ENCODE peak calls at places on chromosomes 2 and 18, in four cellular contexts. One of them, this sample, is unnamed.

GRCh38 chr2:191226196-191226595 is 19.0 kb upstream of the MYO1B start:
- DNase-seq in GM12878: no peak
- DNase-seq in WTC11: no peak
- DNase-seq in K562: no peak
- DNase-seq in this sample: no peak

GRCh38 chr2:176056411-176056810 is 27.4 kb downstream of the EVX2 start:
- DNase-seq in GM12878: no peak
- DNase-seq in WTC11: no peak
- DNase-seq in K562: no peak
- DNase-seq in this sample: no peak

GRCh38 chr18:23504720-23505119 is 1.4 kb downstream of the RMC1 start:
- DNase-seq in WTC11: no peak
- DNase-seq in K562: no peak
- DNase-seq in GM12878: peak; percentile 66
- DNase-seq in this sample: no peak

GRCh38 chr2:159907914-159908313 is 109.9 kb upstream of the CD302 start:
- DNase-seq in GM12878: no peak
- DNase-seq in K562: no peak
- DNase-seq in WTC11: no peak
- DNase-seq in this sample: no peak

GRCh38 chr2:36695746-36696415 is 626 bp upstream of the VIT start:
- DNase-seq in K562: no peak
- DNase-seq in WTC11: no peak
- DNase-seq in GM12878: no peak
- DNase-seq in this sample: no peak

GRCh38 chr2:200199576-200200263 is 106.8 kb upstream of the SPATS2L start:
- DNase-seq in K562: peak; percentile 6
- DNase-seq in WTC11: peak; percentile 54
- DNase-seq in GM12878: no peak
- DNase-seq in this sample: no peak

GRCh38 chr2:46331099-46331766 is 34.0 kb downstream of the EPAS1 start:
- DNase-seq in WTC11: no peak
- DNase-seq in GM12878: no peak
- DNase-seq in K562: no peak
- DNase-seq in this sample: no peak

GRCh38 chr2:48483916-48484315 is 46.0 kb upstream of the STON1 start:
- DNase-seq in WTC11: no peak
- DNase-seq in GM12878: no peak
- DNase-seq in K562: no peak
- DNase-seq in this sample: no peak

GRCh38 chr18:12703714-12704113 is 872 bp downstream of the PSMG2 start:
- DNase-seq in K562: peak; percentile 34
- DNase-seq in GM12878: no peak
- DNase-seq in WTC11: no peak
- DNase-seq in this sample: no peak

GRCh38 chr2:30332791-30333453 is 101.6 kb downstream of the LBH start:
- DNase-seq in WTC11: no peak
- DNase-seq in GM12878: no peak
- DNase-seq in K562: no peak
- DNase-seq in this sample: no peak

GRCh38 chr2:189698020-189698887 is 23.8 kb downstream of the ANKAR start:
- DNase-seq in GM12878: no peak
- DNase-seq in K562: peak; percentile 50
- DNase-seq in WTC11: peak; percentile 40
- DNase-seq in this sample: peak; percentile 67

GRCh38 chr18:48222118-48222517 is 187.1 kb downstream of the ZBTB7C start:
- DNase-seq in WTC11: no peak
- DNase-seq in GM12878: peak; percentile 2
- DNase-seq in K562: peak; percentile 9
- DNase-seq in this sample: peak; percentile 10

GRCh38 chr18:55064760-55065159 is 105.5 kb upstream of the CCDC68 start:
- DNase-seq in K562: no peak
- DNase-seq in WTC11: no peak
- DNase-seq in GM12878: peak; percentile 35
- DNase-seq in this sample: no peak

GRCh38 chr2:84847326-84848050 is 33.4 kb downstream of the TRABD2A start:
- DNase-seq in WTC11: no peak
- DNase-seq in K562: no peak
- DNase-seq in GM12878: no peak
- DNase-seq in this sample: no peak

GRCh38 chr2:191459158-191459557 is 214.0 kb downstream of the MYO1B start:
- DNase-seq in GM12878: no peak
- DNase-seq in K562: no peak
- DNase-seq in WTC11: no peak
- DNase-seq in this sample: no peak

GRCh38 chr2:191618789-191619185 is 59.1 kb upstream of the NABP1 start:
- DNase-seq in WTC11: no peak
- DNase-seq in GM12878: no peak
- DNase-seq in K562: no peak
- DNase-seq in this sample: no peak

GRCh38 chr2:37555457-37555856 is 116.0 kb downstream of the CDC42EP3 start:
- DNase-seq in K562: no peak
- DNase-seq in WTC11: no peak
- DNase-seq in GM12878: no peak
- DNase-seq in this sample: no peak

GRCh38 chr2:105926960-105927678 is 182.4 kb downstream of the NCK2 start:
- DNase-seq in WTC11: no peak
- DNase-seq in K562: no peak
- DNase-seq in GM12878: no peak
- DNase-seq in this sample: peak; percentile 21

GRCh38 chr2:59888015-59888414 is 665.4 kb downstream of the BCL11A start:
- DNase-seq in WTC11: peak; percentile 29
- DNase-seq in GM12878: peak; percentile 15
- DNase-seq in K562: no peak
- DNase-seq in this sample: no peak

GRCh38 chr18:46335551-46336059 is 231.4 kb downstream of the HAUS1 start:
- DNase-seq in GM12878: no peak
- DNase-seq in K562: no peak
- DNase-seq in WTC11: peak; percentile 61
- DNase-seq in this sample: no peak

GRCh38 chr2:39620067-39620466 is 45.6 kb upstream of the TMEM178A start:
- DNase-seq in WTC11: no peak
- DNase-seq in GM12878: no peak
- DNase-seq in K562: peak; percentile 86
- DNase-seq in this sample: peak; percentile 17

GRCh38 chr2:1881502-1881901 is 137.2 kb upstream of the PXDN start:
- DNase-seq in WTC11: no peak
- DNase-seq in K562: no peak
- DNase-seq in GM12878: no peak
- DNase-seq in this sample: no peak

GRCh38 chr2:55093381-55093780 is 43.1 kb upstream of the RTN4 start:
- DNase-seq in K562: no peak
- DNase-seq in GM12878: no peak
- DNase-seq in WTC11: no peak
- DNase-seq in this sample: no peak

GRCh38 chr2:25692143-25692542 is 18.8 kb upstream of the DTNB start:
- DNase-seq in WTC11: no peak
- DNase-seq in K562: no peak
- DNase-seq in GM12878: no peak
- DNase-seq in this sample: peak; percentile 60

GRCh38 chr2:202135111-202135874 is 62.2 kb downstream of the KIAA2012 start:
- DNase-seq in K562: no peak
- DNase-seq in WTC11: no peak
- DNase-seq in GM12878: no peak
- DNase-seq in this sample: no peak

GRCh38 chr2:23380562-23381065 is 4.4 kb upstream of the KLHL29 start:
- DNase-seq in GM12878: peak; percentile 82
- DNase-seq in WTC11: no peak
- DNase-seq in K562: no peak
- DNase-seq in this sample: no peak

GRCh38 chr2:72148391-72148974 is 821 bp upstream of the CYP26B1 start:
- DNase-seq in K562: no peak
- DNase-seq in GM12878: no peak
- DNase-seq in WTC11: peak; percentile 25
- DNase-seq in this sample: no peak

GRCh38 chr18:71471963-71472725 is 1072.0 kb downstream of the CBLN2 start:
- DNase-seq in WTC11: no peak
- DNase-seq in K562: no peak
- DNase-seq in GM12878: no peak
- DNase-seq in this sample: peak; percentile 23

DNA sequence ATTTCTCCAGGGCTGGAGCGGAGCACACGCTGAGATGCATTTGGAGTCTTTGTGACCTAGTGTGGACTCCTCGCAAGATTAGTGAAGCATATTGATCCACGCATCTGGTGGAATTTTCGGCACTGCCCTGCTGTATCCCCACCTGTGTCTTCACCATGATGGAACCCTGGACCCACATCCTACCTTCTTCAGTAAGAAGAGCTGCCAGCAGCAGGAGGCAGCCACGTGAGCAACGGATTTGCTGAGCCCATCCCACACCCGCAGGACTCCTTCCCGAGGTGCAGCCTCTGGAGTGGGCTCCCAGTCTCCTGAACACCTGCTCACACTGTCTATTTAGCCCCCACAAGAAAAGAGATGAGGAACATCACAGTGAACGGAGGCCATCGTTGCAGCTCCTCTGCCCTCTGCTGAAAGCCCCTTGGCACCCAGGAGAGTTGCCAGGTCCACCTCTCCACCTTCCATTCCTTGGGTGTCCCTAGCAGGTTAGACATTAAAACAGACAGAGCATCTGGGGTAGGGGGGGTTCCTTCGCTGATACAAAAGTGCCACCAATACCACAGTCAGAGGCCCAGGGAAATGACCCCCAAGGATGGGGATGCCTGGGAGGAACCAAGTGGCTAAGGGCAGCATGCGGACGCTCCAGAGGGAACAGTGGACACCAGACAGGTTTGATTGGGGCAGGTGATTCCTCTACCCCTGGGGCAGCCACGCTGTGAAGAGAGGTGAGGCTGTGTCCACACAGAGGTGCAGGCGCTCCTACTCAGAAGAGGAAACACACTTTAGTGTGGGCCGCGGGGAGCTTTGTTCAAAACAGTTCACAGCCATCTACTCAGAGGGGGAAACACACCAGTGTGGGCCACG is 302.8 kb upstream of the SALL3 start:
- DNase-seq in K562: no peak
- DNase-seq in WTC11: no peak
- DNase-seq in GM12878: no peak
- DNase-seq in this sample: no peak
- TF ChIP-seq TCF7 in K562: no peak
- TF ChIP-seq TCF7 in WTC11: no peak
- TF ChIP-seq TCF7 in GM12878: no peak
- TF ChIP-seq TCF7 in this sample: no peak

GRCh38 chr2:150486539-150487484 is 655 bp downstream of the RND3 start:
- DNase-seq in GM12878: no peak
- DNase-seq in WTC11: peak; percentile 22
- DNase-seq in K562: no peak
- DNase-seq in this sample: no peak
- TF ChIP-seq TCF7 in GM12878: no peak
- TF ChIP-seq TCF7 in WTC11: no peak
- TF ChIP-seq TCF7 in K562: no peak
- TF ChIP-seq TCF7 in this sample: no peak

GRCh38 chr18:6021341-6022088 is 126.2 kb upstream of the TMEM200C start:
- DNase-seq in GM12878: no peak
- DNase-seq in WTC11: no peak
- DNase-seq in K562: no peak
- DNase-seq in this sample: no peak
- TF ChIP-seq TCF7 in GM12878: no peak
- TF ChIP-seq TCF7 in WTC11: no peak
- TF ChIP-seq TCF7 in K562: no peak
- TF ChIP-seq TCF7 in this sample: no peak

DNA sequence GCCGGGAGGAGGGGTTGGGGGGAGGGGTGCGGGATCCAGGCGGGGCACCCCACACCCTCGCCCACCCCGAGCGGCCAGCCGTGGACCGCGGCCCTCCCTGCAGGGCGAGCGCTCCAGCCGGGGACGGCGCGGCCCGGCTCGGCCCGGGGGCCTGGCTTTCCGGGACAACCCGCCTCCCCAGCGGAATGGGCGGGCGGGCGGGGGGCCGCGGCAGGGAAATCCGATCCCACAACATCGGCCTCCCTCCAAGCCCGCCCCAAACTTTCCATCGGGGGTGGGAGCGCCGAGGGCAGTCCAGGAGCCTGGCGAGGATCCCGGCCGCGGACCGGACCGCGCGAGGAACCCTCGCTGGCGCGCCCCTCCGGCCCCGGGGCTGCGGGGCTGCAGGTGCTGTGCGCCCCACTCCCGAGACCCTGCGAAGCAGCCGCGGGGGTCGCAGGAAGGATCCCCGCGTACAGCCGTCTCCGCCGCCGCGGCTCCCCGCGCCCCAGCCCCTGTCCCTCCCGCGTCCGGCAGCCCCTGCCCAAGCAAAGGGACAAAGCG is 528 bp downstream of the SEMA4C start:
- DNase-seq in K562: peak; percentile 71
- DNase-seq in GM12878: no peak
- DNase-seq in WTC11: peak; percentile 69
- DNase-seq in this sample: peak; percentile 48
- TF ChIP-seq TCF7 in K562: no peak
- TF ChIP-seq TCF7 in GM12878: no peak
- TF ChIP-seq TCF7 in WTC11: no peak
- TF ChIP-seq TCF7 in this sample: no peak

DNA sequence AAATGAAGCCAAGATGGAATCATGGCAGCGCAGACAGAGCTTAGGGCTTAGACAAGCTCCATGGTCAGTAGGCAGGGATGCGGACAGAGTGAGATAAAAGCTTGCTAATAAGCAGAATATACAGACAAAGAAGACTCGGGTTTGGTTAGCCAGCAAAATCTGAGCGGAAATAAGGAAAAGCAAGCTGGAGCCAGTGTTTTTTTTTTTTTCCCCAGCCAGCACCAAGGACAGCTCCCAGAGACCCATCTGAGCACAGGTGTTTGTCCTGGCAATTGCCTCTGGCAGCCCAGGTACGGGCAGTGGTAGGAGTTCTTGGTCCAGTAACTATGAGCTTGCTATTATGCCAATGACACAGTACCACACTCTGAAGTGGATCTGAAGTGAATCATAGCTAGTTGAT is 187.6 kb downstream of the ADCYAP1 start:
- DNase-seq in K562: peak; percentile 43
- DNase-seq in GM12878: no peak
- DNase-seq in WTC11: peak; percentile 33
- DNase-seq in this sample: peak; percentile 2
- TF ChIP-seq TCF7 in K562: no peak
- TF ChIP-seq TCF7 in GM12878: no peak
- TF ChIP-seq TCF7 in WTC11: no peak
- TF ChIP-seq TCF7 in this sample: no peak

DNA sequence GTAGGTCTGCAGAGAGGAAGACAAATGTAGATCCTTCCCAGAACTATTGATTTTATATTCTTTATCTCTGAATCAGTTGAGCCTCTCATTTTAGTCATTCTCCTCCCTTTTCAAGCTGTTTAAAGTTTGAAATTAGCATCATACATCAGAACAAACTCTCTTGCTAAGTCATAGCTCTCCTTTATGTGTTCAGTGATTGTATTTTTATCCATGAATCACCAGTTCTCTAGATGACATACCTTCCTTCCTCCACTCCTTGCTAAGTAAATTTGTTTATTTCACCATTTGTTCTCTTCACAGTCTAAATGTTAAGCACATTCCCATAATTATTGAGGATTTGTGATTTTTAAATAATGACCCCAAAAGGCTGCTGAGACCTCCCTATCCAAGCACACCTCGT is 63.5 kb upstream of the RAPGEF4 start:
- DNase-seq in WTC11: no peak
- DNase-seq in GM12878: no peak
- DNase-seq in K562: no peak
- DNase-seq in this sample: no peak
- TF ChIP-seq TCF7 in WTC11: no peak
- TF ChIP-seq TCF7 in GM12878: no peak
- TF ChIP-seq TCF7 in K562: no peak
- TF ChIP-seq TCF7 in this sample: no peak

GRCh38 chr2:188529710-188530109 is 238.0 kb downstream of the GULP1 start:
- DNase-seq in WTC11: no peak
- DNase-seq in K562: no peak
- DNase-seq in GM12878: no peak
- DNase-seq in this sample: no peak
- TF ChIP-seq TCF7 in WTC11: no peak
- TF ChIP-seq TCF7 in K562: no peak
- TF ChIP-seq TCF7 in GM12878: no peak
- TF ChIP-seq TCF7 in this sample: no peak